ENCODE peak calls at places on chromosomes 16 and 17, in ten cellular contexts. F is activated T-helper 1 cell treated with anti-CD3 and anti-CD28 coated beads, Interleukin-12 subunit alpha, Interleukin-12 subunit beta, Interleukin-2, Interleukin-4 antibody, amounts not matched to agents 30 ng/mL and 10 ng/mL and 1 ng/mL, durations not matched to agents 14 hours and 24 hours and 36 hours; Q is NCI-H1105; H is CD4-positive, alpha-beta memory T cell; G is activated CD8-positive, alpha-beta T cell treated with anti-CD3 and anti-CD28 coated beads for 36 hours; P is activated CD4-positive, alpha-beta T cell treated with anti-CD3 and anti-CD28 coated beads, Interleukin-2, amount 50 U/mL, for 4 hours; S is epithelial cell of esophagus; R is stimulated activated CD4-positive, alpha-beta T cell treated with anti-CD3 and anti-CD28 coated beads, Interleukin-1b, Interleukin-23, amount 100 ng/mL, for 24 hours; A is T-helper 2 cell; X is psoas muscle. C is an unnamed sample.

GRCh38 chr16:67914758-67915622 is 16.7 kb downstream of the CTRL start:
- DNase-seq in G (no peak), F (no peak), S (no peak), H (no peak), P (no peak), Q (no peak), X (no peak), A (no peak), R (no peak), C (no peak)

GRCh38 chr17:40350410-40351184 is 13.9 kb downstream of the GJD3 start:
- DNase-seq in S (no peak), H (no peak), F (no peak), G (no peak), A (no peak), P (no peak), Q (peak; percentile 52), R (no peak), X (no peak), C (peak; percentile 90)

GRCh38 chr17:8719291-8720246 is 25.1 kb downstream of the CCDC42 start:
- DNase-seq in X (no peak), P (no peak), A (no peak), S (no peak), G (no peak), Q (no peak), F (no peak), R (no peak), H (no peak), C (no peak)

GRCh38 chr17:7916799-7917198 is 710 bp upstream of the RNF227 start:
- DNase-seq in Q (no peak), A (no peak), X (no peak), H (no peak), P (no peak), R (no peak), F (no peak), G (no peak), S (peak; percentile 28), C (no peak)

GRCh38 chr17:3935825-3936355 is 19.6 kb upstream of the P2RX1 start:
- DNase-seq in G (no peak), P (no peak), H (no peak), X (no peak), S (peak; percentile 69), R (no peak), Q (no peak), A (no peak), F (no peak), C (no peak)

GRCh38 chr17:6507535-6507934 is 48.8 kb downstream of the PITPNM3 start:
- DNase-seq in X (no peak), S (peak; percentile 96), H (no peak), R (no peak), G (no peak), P (no peak), Q (no peak), F (no peak), A (no peak), C (no peak)

GRCh38 chr16:75197522-75198134 is 9.3 kb downstream of the CTRB2 start:
- DNase-seq in G (no peak), P (no peak), Q (no peak), R (no peak), X (no peak), A (no peak), F (no peak), H (no peak), S (no peak), C (no peak)

GRCh38 chr16:86874141-86874540 is 295.8 kb downstream of the FOXL1 start:
- DNase-seq in R (peak; percentile 5), X (no peak), S (peak; percentile 18), P (no peak), H (no peak), A (no peak), Q (no peak), G (peak; percentile 50), F (peak; percentile 8), C (no peak)

GRCh38 chr17:8474826-8475225 is 39.1 kb downstream of the NDEL1 start:
- DNase-seq in H (no peak), Q (no peak), F (no peak), A (no peak), X (no peak), S (no peak), G (no peak), R (no peak), P (no peak), C (no peak)

GRCh38 chr16:6643083-6643686 is 689.5 kb upstream of the RBFOX1 start:
- DNase-seq in F (peak; percentile 4), R (peak; percentile 11), P (peak; percentile 17), Q (peak; percentile 2), H (peak; percentile 28), G (peak; percentile 67), A (no peak), S (peak; percentile 64), X (no peak), C (peak; percentile 22)

GRCh38 chr17:683499-684254 is 31.0 kb downstream of the VPS53 start:
- DNase-seq in F (no peak), S (no peak), R (no peak), X (no peak), H (no peak), A (no peak), P (no peak), Q (no peak), G (no peak), C (no peak)

GRCh38 chr17:9880582-9880999 is 24.5 kb downstream of the RCVRN start:
- DNase-seq in F (no peak), S (peak; percentile 73), R (no peak), X (no peak), G (no peak), Q (no peak), P (no peak), H (no peak), A (no peak), C (no peak)

GRCh38 chr17:44906010-44906646 is 6.9 kb upstream of the EFTUD2 start:
- DNase-seq in S (peak; percentile 68), P (no peak), G (no peak), X (no peak), F (no peak), H (no peak), A (no peak), R (no peak), Q (no peak), C (no peak)

GRCh38 chr17:44940321-44940720 is 7.3 kb downstream of the KIF18B start:
- DNase-seq in F (no peak), Q (no peak), G (no peak), H (no peak), P (no peak), X (no peak), S (peak; percentile 81), A (no peak), R (no peak), C (no peak)

GRCh38 chr16:81006472-81007311 is at the start of the genes CENPN and CMC2:
- DNase-seq in S (peak; percentile 99), H (peak; percentile 100), R (peak; percentile 94), G (peak; percentile 99), F (peak; percentile 97), Q (peak; percentile 91), A (peak; percentile 96), X (peak; percentile 99), P (peak; percentile 97), C (peak; percentile 98)

GRCh38 chr16:48232459-48233040 is 11.6 kb upstream of the LONP2 start:
- DNase-seq in F (no peak), S (no peak), X (no peak), P (no peak), G (peak; percentile 28), A (no peak), Q (no peak), R (peak; percentile 4), H (no peak), C (no peak)

GRCh38 chr17:40547079-40547784 is 18.0 kb downstream of the CCR7 start:
- DNase-seq in H (peak; percentile 72), A (no peak), P (peak; percentile 46), F (peak; percentile 44), S (peak; percentile 97), R (no peak), X (no peak), G (peak; percentile 91), Q (peak; percentile 94), C (peak; percentile 80)

GRCh38 chr17:62778990-62779681 is 29.0 kb downstream of the MARCHF10 start:
- DNase-seq in F (no peak), X (no peak), A (no peak), R (no peak), Q (peak; percentile 72), G (no peak), P (no peak), H (no peak), S (peak; percentile 100), C (peak; percentile 56)

GRCh38 chr16:69417537-69418199 is 6.8 kb upstream of the CYB5B start:
- DNase-seq in H (no peak), G (no peak), F (no peak), P (no peak), Q (no peak), X (no peak), R (no peak), S (no peak), A (no peak), C (no peak)

GRCh38 chr17:309361-309888 is 43.2 kb downstream of the RPH3AL start:
- DNase-seq in P (no peak), A (no peak), X (no peak), R (no peak), H (no peak), F (no peak), Q (no peak), S (no peak), G (peak; percentile 19), C (no peak)

GRCh38 chr17:72462814-72463213 is 342.0 kb downstream of the SOX9 start:
- DNase-seq in R (no peak), P (no peak), H (no peak), A (no peak), X (no peak), Q (no peak), S (peak; percentile 70), G (no peak), F (no peak), C (no peak)

GRCh38 chr17:73003487-73003886 is 89.0 kb downstream of the SLC39A11 start:
- DNase-seq in A (no peak), G (no peak), Q (no peak), P (no peak), H (no peak), R (no peak), X (no peak), S (peak; percentile 45), F (no peak), C (no peak)

C was measured in NCI-H1092 treated with DMSO at 0.1 percent for 48 hours.